ENCODE peak calls at places on chromosomes 16 and 17, in six cellular contexts. Q is activated T-cell treated with anti-CD3 and anti-CD28 coated beads for 4 hours; D is nephron progenitor cell; A is activated naive CD4-positive, alpha-beta T cell treated with Interleukin-2 at 50 U/mL for 16 hours; W is CMK; T is ACHN. I is an unnamed sample.

GRCh38 chr16:57637965-57638364 is 9.5 kb downstream of the ADGRG1 start:
- DNase-seq in T (no peak), W (no peak), Q (no peak), D (no peak), A (no peak), I (no peak)

GRCh38 chr17:7415784-7416183 is 4.3 kb upstream of the SPEM1 start:
- DNase-seq in T (no peak), W (no peak), A (no peak), D (no peak), Q (no peak), I (no peak)

GRCh38 chr17:42221886-42222745 is 27.8 kb upstream of the GHDC start:
- DNase-seq in A (peak; percentile 55), W (no peak), Q (peak; percentile 44), D (peak; percentile 41), T (peak; percentile 60), I (peak; percentile 74)

GRCh38 chr17:31470592-31470991 is 79.1 kb downstream of the RAB11FIP4 start:
- DNase-seq in A (no peak), D (no peak), W (no peak), T (no peak), Q (no peak), I (no peak)

GRCh38 chr16:47143677-47144558 is at the start of gene NETO2:
- DNase-seq in Q (peak; percentile 50), D (peak; percentile 76), T (peak; percentile 74), W (no peak), A (peak; percentile 76), I (peak; percentile 61)

GRCh38 chr17:14396542-14396941 is 95.7 kb downstream of the HS3ST3B1 start:
- DNase-seq in Q (no peak), T (no peak), W (no peak), A (no peak), D (no peak), I (peak; percentile 14)

GRCh38 chr16:56871172-56871593 is 6.2 kb downstream of the SLC12A3 start:
- DNase-seq in D (no peak), Q (no peak), W (no peak), A (no peak), T (peak; percentile 80), I (peak; percentile 28)

GRCh38 chr16:11994187-11995119 is 17.9 kb downstream of the SNX29 start:
- DNase-seq in D (no peak), Q (no peak), A (no peak), W (no peak), T (no peak), I (no peak)

GRCh38 chr16:10033561-10033960 is 148.7 kb downstream of the GRIN2A start:
- DNase-seq in D (peak; percentile 18), Q (no peak), W (no peak), A (no peak), T (peak; percentile 14), I (no peak)

GRCh38 chr17:54901230-54901847 is 687 bp downstream of the TOM1L1 start:
- DNase-seq in T (peak; percentile 79), A (no peak), W (no peak), D (no peak), Q (no peak), I (peak; percentile 83)

I was measured in A549.